ENCODE peak calls at places on chromosomes 3 and 15, in seven cellular contexts. L, C, K, A, J, E and H are unnamed samples.

GRCh38 chr15:72136170-72137051 is 18.2 kb downstream of the SENP8 start:
- DNase-seq in L (no peak), C (no peak), K (no peak), A (no peak), J (no peak), E (no peak), H (no peak)

GRCh38 chr3:52021869-52022268 is 26.2 kb upstream of the RPL29 start:
- DNase-seq in L (no peak), C (no peak), K (peak), A (no peak), J (no peak), E (no peak), H (no peak)

GRCh38 chr3:180280601-180281000 is 243.9 kb upstream of the PEX5L start:
- DNase-seq in L (peak), C (no peak), K (no peak), A (no peak), J (peak), E (no peak), H (peak)

GRCh38 chr3:58350627-58351013 is 17.9 kb downstream of the PXK start:
- DNase-seq in L (no peak), C (no peak), K (no peak), A (no peak), J (peak), E (no peak), H (no peak)

GRCh38 chr3:27253831-27254230 is 115.4 kb downstream of the NEK10 start:
- DNase-seq in L (peak), C (peak), K (peak), A (peak), J (peak), E (peak), H (no peak)

GRCh38 chr3:161600185-161600584 is 103.6 kb downstream of the OTOL1 start:
- DNase-seq in L (peak), C (no peak), K (no peak), A (no peak), J (peak), E (no peak), H (no peak)

GRCh38 chr3:159257954-159258353 is 456.1 kb downstream of the MFSD1 start:
- DNase-seq in L (no peak), C (no peak), K (no peak), A (no peak), J (no peak), E (no peak), H (no peak)

GRCh38 chr3:54197509-54197908 is 75.2 kb downstream of the CACNA2D3 start:
- DNase-seq in L (no peak), C (no peak), K (no peak), A (no peak), J (no peak), E (no peak), H (no peak)

GRCh38 chr15:70358011-70358819 is 260.5 kb upstream of the TLE3 start:
- DNase-seq in L (no peak), C (no peak), K (no peak), A (no peak), J (no peak), E (no peak), H (no peak)

GRCh38 chr3:123352134-123352554 is 96.7 kb downstream of the ADCY5 start:
- DNase-seq in L (no peak), C (no peak), K (no peak), A (no peak), J (no peak), E (no peak), H (no peak)

GRCh38 chr3:7410782-7411181 is 549.9 kb downstream of the GRM7 start:
- DNase-seq in L (no peak), C (no peak), K (no peak), A (no peak), J (no peak), E (no peak), H (no peak)

GRCh38 chr15:57403532-57403931 is 27.2 kb downstream of the CGNL1 start:
- DNase-seq in L (no peak), C (no peak), K (no peak), A (no peak), J (no peak), E (no peak), H (no peak)

GRCh38 chr3:107752202-107752990 is 229.6 kb downstream of the BBX start:
- DNase-seq in L (peak), C (no peak), K (peak), A (no peak), J (peak), E (no peak), H (no peak)

GRCh38 chr15:33699691-33700447 is 268.4 kb upstream of the CHRM5 start:
- DNase-seq in L (peak), C (no peak), K (peak), A (no peak), J (peak), E (no peak), H (no peak)

GRCh38 chr3:173214576-173214975 is 73.5 kb upstream of the SPATA16 start:
- DNase-seq in L (no peak), C (no peak), K (no peak), A (no peak), J (no peak), E (no peak), H (no peak)

GRCh38 chr3:177262396-177262795 is 65.1 kb upstream of the TBL1XR1 start:
- DNase-seq in L (no peak), C (no peak), K (no peak), A (no peak), J (peak), E (no peak), H (no peak)

GRCh38 chr3:1195922-1196321 is 103.1 kb downstream of the CNTN6 start:
- DNase-seq in L (peak), C (no peak), K (no peak), A (no peak), J (peak), E (no peak), H (peak)

GRCh38 chr3:159947220-159947619 is 41.4 kb upstream of the IL12A start:
- DNase-seq in L (peak), C (no peak), K (no peak), A (no peak), J (peak), E (no peak), H (peak)

GRCh38 chr15:67372563-67372962 is 118.0 kb downstream of the IQCH start:
- DNase-seq in L (no peak), C (no peak), K (no peak), A (no peak), J (no peak), E (no peak), H (no peak)

GRCh38 chr3:45760878-45761711 is 35.2 kb downstream of the SLC6A20 start:
- DNase-seq in L (peak), C (peak), K (peak), A (peak), J (peak), E (peak), H (peak)

GRCh38 chr3:72625616-72626337 is 222.5 kb downstream of the SHQ1 start:
- DNase-seq in L (peak), C (peak), K (no peak), A (no peak), J (peak), E (no peak), H (no peak)

GRCh38 chr3:137304313-137305056 is 346.7 kb downstream of the IL20RB start:
- DNase-seq in L (no peak), C (no peak), K (no peak), A (no peak), J (no peak), E (no peak), H (no peak)

GRCh38 chr15:73964736-73965093 is 27.4 kb downstream of the STOML1 start:
- DNase-seq in L (peak), C (peak), K (peak), A (peak), J (peak), E (peak), H (peak)
- H3K4me3 ChIP-seq in L (no peak), C (no peak), K (no peak), A (peak), J (no peak), E (no peak), H (no peak)

GRCh38 chr15:63151665-63152064 is 5.6 kb downstream of the RPS27L start:
- DNase-seq in L (no peak), C (no peak), K (no peak), A (no peak), J (no peak), E (no peak), H (no peak)

GRCh38 chr15:63145426-63145825 is 11.9 kb downstream of the RPS27L start:
- DNase-seq in L (no peak), C (no peak), K (no peak), A (no peak), J (no peak), E (no peak), H (no peak)

GRCh38 chr15:63140936-63141335 is 16.3 kb downstream of the RPS27L start:
- DNase-seq in L (no peak), C (no peak), K (no peak), A (no peak), J (no peak), E (no peak), H (no peak)

DNA sequence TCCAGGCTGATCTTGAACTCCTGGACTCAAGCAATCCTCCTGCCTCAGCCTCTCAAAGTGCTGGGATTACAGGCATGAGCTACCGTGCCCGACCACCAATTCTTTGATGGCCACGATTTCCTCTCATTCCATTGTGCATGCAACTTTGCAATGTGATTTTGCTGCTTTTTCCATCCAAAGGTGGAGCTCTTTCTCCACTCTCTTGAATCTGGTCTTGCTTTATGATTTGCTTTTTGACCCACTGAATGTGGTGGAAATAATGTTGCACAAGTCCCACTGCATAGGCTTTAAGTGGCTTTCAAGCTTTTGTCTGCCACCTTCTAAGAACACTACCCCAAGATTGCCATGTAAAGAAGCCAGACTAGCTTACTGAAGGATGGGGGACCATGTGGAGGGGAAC is 10.6 kb downstream of the RPS27L start:
- DNase-seq in L (no peak), C (no peak), K (no peak), A (no peak), J (peak), E (no peak), H (no peak)
- TF ChIP-seq CTCF in L (peak), C (no peak), K (peak), A (no peak), J (peak), E (no peak), H (peak)

DNA sequence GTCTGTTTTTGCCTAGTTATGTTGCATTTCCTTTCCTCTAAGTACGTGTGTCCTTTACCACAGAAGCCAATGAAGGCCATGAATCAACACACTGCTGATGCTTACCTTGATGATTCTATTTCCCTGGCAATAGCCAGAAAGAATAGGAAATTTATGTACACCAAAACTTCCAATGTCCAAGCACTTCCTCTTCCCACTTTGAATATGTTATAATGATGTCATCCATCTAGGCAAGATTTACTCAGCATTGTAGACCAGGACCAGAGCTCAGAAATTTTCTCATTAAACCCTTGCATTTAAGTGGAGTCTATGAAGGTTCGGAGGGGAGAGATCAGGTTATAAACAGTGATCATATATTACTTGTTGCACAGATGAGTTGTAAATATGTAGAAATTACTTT is 126.0 kb downstream of the THRB start:
- DNase-seq in L (no peak), C (no peak), K (no peak), A (no peak), J (no peak), E (no peak), H (no peak)
- H3K4me3 ChIP-seq in L (no peak), C (no peak), K (no peak), A (no peak), J (no peak), E (no peak), H (no peak)

GRCh38 chr15:82647045-82647834 is at the start of gene CPEB1:
- DNase-seq in L (no peak), C (no peak), K (peak), A (peak), J (peak), E (peak), H (no peak)
- TF ChIP-seq CTCF in L (peak), C (no peak), K (peak), A (no peak), J (no peak), E (peak), H (peak)

DNA sequence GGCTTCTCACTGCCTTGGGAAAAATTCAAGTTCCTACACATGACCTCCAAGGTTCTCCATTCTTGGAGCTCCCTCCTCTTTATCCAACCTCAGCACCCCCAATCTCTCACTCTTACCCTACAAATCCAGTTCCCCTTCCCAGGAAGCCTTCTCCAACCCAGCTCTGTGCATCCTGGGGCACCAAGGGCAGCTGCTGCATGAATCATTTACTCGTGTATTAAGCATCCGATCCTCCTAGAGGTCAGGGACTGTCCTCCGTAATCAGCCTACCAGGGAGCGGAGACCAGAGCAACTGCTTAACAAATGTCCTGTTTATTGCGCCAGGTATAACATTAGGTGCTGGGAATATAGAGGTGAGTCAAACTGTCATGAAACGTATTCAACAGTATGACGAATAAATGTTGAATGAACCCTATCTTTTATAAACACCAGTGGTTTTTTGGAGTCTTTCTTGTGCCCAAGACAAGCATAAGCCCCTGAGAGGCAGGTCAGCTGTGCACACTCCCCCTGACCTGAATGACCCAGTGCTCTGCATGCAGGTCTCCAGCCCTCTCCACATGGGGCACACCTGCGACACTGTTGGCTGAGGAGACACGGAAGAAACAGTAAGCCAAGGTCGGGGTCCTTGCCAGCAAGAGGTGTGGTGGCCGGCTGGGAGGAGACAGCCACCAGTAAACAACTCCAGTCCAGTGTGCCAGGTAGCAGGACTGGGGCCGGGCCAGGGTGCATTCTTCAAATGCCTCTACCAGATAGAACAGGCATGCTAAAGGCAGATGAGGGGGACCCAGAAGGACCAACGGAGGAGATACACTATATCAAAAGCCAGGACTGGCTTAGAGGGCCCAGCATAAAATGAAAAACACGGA is 27.6 kb downstream of the ANP32A start:
- DNase-seq in L (peak), C (no peak), K (peak), A (peak), J (no peak), E (no peak), H (no peak)
- H3K4me3 ChIP-seq in L (no peak), C (no peak), K (no peak), A (no peak), J (no peak), E (no peak), H (no peak)

DNA sequence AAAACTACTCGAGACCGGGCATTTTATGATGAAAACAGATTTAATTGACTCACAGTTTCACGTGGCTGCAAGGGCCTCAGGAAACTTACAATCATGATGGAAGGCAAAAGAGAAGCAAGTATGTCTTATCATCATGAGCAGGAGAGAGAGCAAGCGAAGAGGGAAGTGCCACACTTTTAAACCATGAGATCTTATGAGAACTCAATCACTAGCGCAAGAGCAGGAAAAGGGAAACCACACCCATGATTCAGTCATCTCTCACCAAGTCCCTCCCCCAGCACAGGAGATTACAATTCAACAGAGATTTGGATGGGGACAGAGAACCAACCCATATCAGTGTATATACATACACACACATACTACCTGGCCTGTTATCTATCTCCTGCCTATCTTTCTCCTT is 599.4 kb upstream of the ROBO1 start:
- DNase-seq in L (no peak), C (no peak), K (no peak), A (no peak), J (no peak), E (no peak), H (no peak)
- TF ChIP-seq CTCF in L (no peak), C (no peak), K (no peak), A (no peak), J (no peak), E (no peak), H (no peak)